ENCODE peak calls at places on chromosome X, in six cellular contexts. Y, U, G, C, O and E are unnamed samples. For H3K4me1, the result is how much of the 10 kb centered on the place peaks cover.

GRCh38 chrX:48761674-48762471 is at the start of gene GLOD5:
- DNase-seq in G (peak), O (no peak), Y (peak), C (peak), U (no peak), E (peak)

GRCh38 chrX:103845165-103845653 is 13.2 kb upstream of the RAB9B start:
- DNase-seq in Y (peak), U (peak), O (peak), C (peak), G (peak), E (peak)

GRCh38 chrX:97685753-97686152 is 802.0 kb downstream of the RPA4 start:
- DNase-seq in O (no peak), C (peak), Y (peak), G (peak), U (peak), E (peak)

GRCh38 chrX:105211051-105211575 is 9.4 kb downstream of the TEX13A start:
- DNase-seq in Y (no peak), G (no peak), U (no peak), O (no peak), C (no peak), E (no peak)

GRCh38 chrX:18449271-18449670 is 23.9 kb downstream of the CDKL5 start:
- DNase-seq in Y (no peak), G (no peak), C (no peak), O (no peak), U (no peak), E (peak)

GRCh38 chrX:80808160-80808735 is 1.4 kb downstream of the BRWD3 start:
- DNase-seq in G (peak), C (peak), Y (peak), O (peak), U (peak), E (peak)

GRCh38 chrX:39665830-39666518 is 431.8 kb downstream of the BCOR start:
- DNase-seq in G (no peak), U (peak), Y (no peak), O (no peak), C (no peak), E (peak)

GRCh38 chrX:39648548-39649254 is 449.1 kb downstream of the BCOR start:
- DNase-seq in G (no peak), O (no peak), Y (no peak), U (no peak), C (no peak), E (no peak)

GRCh38 chrX:100931218-100931924 is 2.7 kb upstream of the XKRX start:
- DNase-seq in O (no peak), G (no peak), Y (no peak), C (no peak), U (no peak), E (no peak)

GRCh38 chrX:42978655-42979379 is 200.9 kb upstream of the PPP1R2C start:
- DNase-seq in Y (no peak), U (no peak), G (no peak), C (no peak), O (no peak), E (no peak)

GRCh38 chrX:17736856-17737706 is at the start of gene SCML1:
- DNase-seq in Y (peak), O (peak), U (peak), G (peak), C (peak), E (peak)

GRCh38 chrX:29315931-29316330 is 728.7 kb downstream of the IL1RAPL1 start:
- DNase-seq in O (no peak), G (no peak), Y (no peak), U (no peak), C (no peak), E (no peak)

GRCh38 chrX:74234829-74235228 is 69.2 kb upstream of the ZCCHC13 start:
- DNase-seq in O (no peak), U (no peak), C (no peak), Y (no peak), G (no peak), E (no peak)

GRCh38 chrX:134761788-134762187 is 103.5 kb upstream of the PLAC1 start:
- DNase-seq in G (peak), Y (peak), C (no peak), O (no peak), U (no peak), E (peak)

GRCh38 chrX:148811236-148811635 is 310.8 kb downstream of the AFF2 start:
- DNase-seq in O (no peak), G (no peak), U (peak), C (no peak), Y (no peak), E (no peak)

GRCh38 chrX:132676561-132677186 is 187.8 kb upstream of the MBNL3 start:
- DNase-seq in Y (no peak), G (no peak), O (no peak), C (no peak), U (no peak), E (no peak)

GRCh38 chrX:7515681-7516413 is 327.1 kb upstream of the VCX start:
- DNase-seq in G (no peak), O (no peak), C (no peak), U (no peak), Y (no peak), E (no peak)

GRCh38 chrX:45850197-45850774 is 649.6 kb upstream of the DIPK2B start:
- DNase-seq in O (no peak), G (no peak), C (no peak), U (no peak), Y (no peak), E (peak)

GRCh38 chrX:13180807-13181206 is 136.4 kb upstream of the FAM9C start:
- DNase-seq in O (no peak), C (no peak), U (peak), Y (no peak), G (no peak), E (no peak)

GRCh38 chrX:3393168-3393567 is 46.7 kb upstream of the MXRA5 start:
- DNase-seq in O (no peak), C (no peak), Y (no peak), G (no peak), U (no peak), E (no peak)

GRCh38 chrX:120457766-120458180 is 11.3 kb downstream of the LAMP2 start:
- DNase-seq in O (peak), C (no peak), U (peak), G (no peak), Y (no peak), E (no peak)

GRCh38 chrX:38649674-38650647 is 88.6 kb downstream of the TSPAN7 start:
- DNase-seq in C (peak), U (no peak), G (no peak), Y (no peak), O (no peak), E (no peak)

GRCh38 chrX:137567474-137568232 is 1.7 kb downstream of the ZIC3 start:
- DNase-seq in U (no peak), O (no peak), Y (no peak), C (no peak), G (no peak), E (no peak)

GRCh38 chrX:29666361-29666760 is 549.0 kb upstream of the MAGEB2 start:
- DNase-seq in Y (no peak), G (no peak), C (no peak), O (no peak), U (peak), E (no peak)

GRCh38 chrX:32483534-32484136 is 727.7 kb downstream of the DMD start:
- DNase-seq in Y (no peak), C (no peak), O (no peak), G (peak), U (no peak), E (no peak)

GRCh38 chrX:37888010-37888409 is 40.6 kb upstream of the DYNLT3 start:
- DNase-seq in O (no peak), Y (no peak), U (no peak), C (no peak), G (no peak), E (no peak)

GRCh38 chrX:20285513-20285912 is 18.8 kb upstream of the RPS6KA3 start:
- DNase-seq in Y (no peak), O (no peak), C (no peak), G (no peak), U (peak), E (no peak)

GRCh38 chrX:9464435-9465371 is at the start of gene TBL1X:
- DNase-seq in O (no peak), U (peak), G (peak), Y (peak), C (peak), E (peak)

GRCh38 chrX:72644946-72645345 is 69.2 kb downstream of the PHKA1 start:
- DNase-seq in Y (no peak), G (no peak), C (no peak), U (no peak), O (no peak), E (no peak)

GRCh38 chrX:40107291-40108083 is 9.7 kb upstream of the BCOR start:
- DNase-seq in U (no peak), G (peak), C (no peak), Y (no peak), O (no peak), E (peak)

GRCh38 chrX:118773782-118774181 is 46.4 kb downstream of the IL13RA1 start:
- DNase-seq in C (no peak), O (no peak), U (no peak), G (no peak), Y (no peak), E (no peak)

GRCh38 chrX:93419642-93420041 is 253.7 kb downstream of the NAP1L3 start:
- DNase-seq in O (no peak), C (no peak), G (no peak), Y (no peak), U (no peak), E (no peak)

DNA sequence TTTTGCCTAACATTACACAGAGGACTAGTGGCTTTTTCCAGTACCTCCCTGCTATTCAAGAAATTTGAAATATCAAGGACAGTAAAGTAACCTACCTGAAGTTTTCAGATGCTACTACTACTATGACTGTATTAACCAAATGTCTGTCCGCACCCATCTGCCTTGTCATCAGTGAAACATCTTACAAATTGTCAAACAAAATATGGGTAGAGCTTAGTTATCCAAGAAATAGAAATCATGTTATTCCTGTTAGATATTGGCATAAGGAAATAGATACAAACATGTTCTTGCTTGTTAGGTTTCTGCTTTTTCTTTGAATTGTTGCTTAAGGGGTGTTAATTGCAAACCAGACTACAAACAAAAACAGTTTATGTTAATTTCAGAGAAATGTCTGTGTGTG is 63.9 kb downstream of the PLS3 start:
- DNase-seq in C (no peak), O (no peak), Y (no peak), G (no peak), U (no peak), E (no peak)
- TF ChIP-seq SMC3 in C (no peak), O (no peak), Y (no peak), G (no peak), U (no peak), E (no peak)

GRCh38 chrX:150512426-150512825 is 56.0 kb upstream of the MTM1 start:
- DNase-seq in Y (no peak), G (no peak), C (no peak), U (no peak), O (no peak), E (no peak)

GRCh38 chrX:150507251-150507856 is 61.1 kb upstream of the MTM1 start:
- DNase-seq in U (no peak), O (no peak), G (no peak), C (no peak), Y (no peak), E (no peak)

GRCh38 chrX:150508461-150509367 is 59.7 kb upstream of the MTM1 start:
- DNase-seq in Y (no peak), C (no peak), G (no peak), U (peak), O (no peak), E (no peak)

GRCh38 chrX:150508018-150508417 is 60.4 kb upstream of the MTM1 start:
- DNase-seq in G (no peak), Y (no peak), U (no peak), O (no peak), C (no peak), E (no peak)

GRCh38 chrX:150509703-150510102 is 58.7 kb upstream of the MTM1 start:
- DNase-seq in C (no peak), U (no peak), G (no peak), Y (no peak), O (no peak), E (no peak)
- H3K4me1 ChIP-seq in C (under half), U (under half), G (under half), Y (under half), O (under half), E (under half)

GRCh38 chrX:68939868-68940267 is 111.0 kb downstream of the EFNB1 start:
- DNase-seq in O (no peak), U (no peak), G (no peak), C (no peak), Y (no peak), E (no peak)
- TF ChIP-seq SMC3 in O (no peak), U (no peak), G (no peak), C (no peak), Y (no peak), E (no peak)

GRCh38 chrX:69152398-69152797 is 12.9 kb downstream of the PJA1 start:
- DNase-seq in U (no peak), G (peak), O (no peak), C (no peak), Y (peak), E (peak)

GRCh38 chrX:69151898-69152297 is 13.4 kb downstream of the PJA1 start:
- DNase-seq in C (no peak), O (no peak), Y (no peak), U (no peak), G (no peak), E (no peak)

GRCh38 chrX:69153060-69153730 is 12.1 kb downstream of the PJA1 start:
- DNase-seq in O (no peak), G (peak), U (peak), C (peak), Y (peak), E (no peak)

GRCh38 chrX:69155786-69156520 is 9.3 kb downstream of the PJA1 start:
- DNase-seq in G (peak), C (no peak), O (no peak), U (no peak), Y (no peak), E (no peak)

DNA sequence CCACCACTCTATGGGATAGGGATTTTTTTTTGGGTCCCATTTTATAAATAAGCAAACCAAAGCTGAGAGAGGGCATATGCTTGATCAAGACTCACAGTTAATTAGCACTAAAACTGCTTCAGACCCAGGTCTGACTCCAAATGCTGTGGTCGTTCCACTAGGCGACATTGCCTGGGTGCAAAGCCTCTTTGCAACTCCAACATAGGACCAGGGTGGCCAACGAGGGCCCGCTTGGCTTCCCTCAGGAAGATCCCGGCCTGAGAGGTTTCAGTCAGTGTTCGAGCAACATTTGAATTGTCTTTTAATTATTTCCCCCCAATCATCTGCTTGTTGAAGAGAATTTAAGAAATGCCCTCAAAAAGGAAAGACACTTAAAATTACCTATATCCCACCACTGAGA is 11.2 kb downstream of the PJA1 start:
- DNase-seq in G (peak), O (no peak), Y (no peak), C (no peak), U (no peak), E (no peak)
- H3K4me1 ChIP-seq in G (under half), O (under half), Y (under half), C (under half), U (under half), E (under half)

DNA sequence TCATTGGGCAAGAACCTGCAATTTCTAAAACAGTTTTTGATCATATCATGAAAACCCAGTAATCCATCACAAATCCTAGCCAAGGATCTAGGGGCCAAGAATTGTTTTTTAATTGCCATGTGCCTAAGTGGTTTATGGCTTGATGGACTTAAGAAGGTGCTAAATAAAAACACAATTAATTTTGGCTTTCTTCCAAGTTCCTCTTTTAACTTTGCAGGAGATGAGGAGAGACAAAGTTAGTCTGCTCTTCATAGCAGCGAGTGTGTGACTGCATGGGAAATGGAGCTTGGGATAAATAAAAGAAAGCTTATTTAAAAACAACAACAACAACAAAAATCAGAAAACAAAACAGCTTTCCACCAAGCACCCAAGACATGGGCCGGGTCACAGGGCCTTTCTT is 41.4 kb downstream of the ARHGEF9 start:
- DNase-seq in Y (no peak), O (no peak), C (no peak), G (no peak), U (no peak), E (no peak)
- TF ChIP-seq SMC3 in Y (no peak), O (no peak), C (no peak), G (no peak), U (no peak), E (no peak)

DNA sequence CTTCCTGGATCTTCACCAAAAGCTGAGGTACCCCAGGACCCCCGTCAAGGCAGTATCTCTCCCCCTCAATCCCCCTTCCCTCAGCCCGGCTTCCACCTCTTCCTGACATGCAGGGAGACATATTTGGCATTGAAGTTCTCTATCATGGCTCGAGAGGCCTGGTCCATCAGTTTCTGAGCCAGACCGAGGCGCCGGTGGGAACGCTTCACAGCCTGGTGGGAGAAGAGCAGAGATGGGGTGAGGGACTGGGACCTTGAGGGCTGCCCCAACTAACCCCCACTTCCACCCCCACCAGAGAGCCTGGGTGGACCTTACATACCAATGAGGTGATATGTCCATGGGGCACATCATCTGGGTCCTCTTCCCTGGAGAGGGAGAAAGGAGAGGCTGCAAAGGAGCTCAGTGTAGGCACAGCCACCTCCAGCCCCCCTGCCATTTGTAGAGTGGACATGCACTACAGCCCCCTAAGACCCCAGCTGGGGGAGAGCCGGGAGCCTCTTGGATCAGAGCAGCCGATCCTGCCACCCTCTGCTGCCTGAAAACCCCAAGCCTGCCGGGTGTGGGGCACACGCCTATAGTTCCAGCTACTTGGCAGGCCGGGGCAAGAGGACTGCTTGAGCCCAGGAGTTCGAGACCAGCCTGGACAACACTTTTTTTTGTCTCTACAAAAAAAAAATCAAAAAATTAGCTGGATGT is 2.5 kb downstream of the NAA10 start:
- DNase-seq in G (no peak), Y (no peak), O (no peak), C (no peak), U (no peak), E (no peak)
- H3K4me1 ChIP-seq in G (under half), Y (under half), O (under half), C (under half), U (under half), E (under half)

GRCh38 chrX:87798039-87798438 is 280.4 kb downstream of the KLHL4 start:
- DNase-seq in U (no peak), C (no peak), Y (no peak), O (no peak), G (no peak), E (no peak)
- TF ChIP-seq SMC3 in U (no peak), C (no peak), Y (no peak), O (no peak), G (no peak), E (no peak)